ENCODE peak calls at places on chromosome 19, in six cellular contexts. K, W, V, Z, P and Q are unnamed samples.

GRCh38 chr19:10566658-10567410 is 1.0 kb upstream of the KRI1 start:
- DNase-seq in K (peak), W (no peak), V (peak), Z (no peak), P (no peak), Q (no peak)

GRCh38 chr19:40461669-40462221 is 3.8 kb downstream of the BLVRB start:
- DNase-seq in K (peak), W (no peak), V (peak), Z (no peak), P (no peak), Q (no peak)

GRCh38 chr19:46131485-46132143 is 7.1 kb upstream of the IGFL3 start:
- DNase-seq in K (no peak), W (no peak), V (no peak), Z (no peak), P (no peak), Q (no peak)

GRCh38 chr19:49151339-49152217 is 3.6 kb downstream of the HRC start:
- DNase-seq in K (peak), W (no peak), V (peak), Z (peak), P (peak), Q (peak)

GRCh38 chr19:15126511-15126910 is 19.3 kb downstream of the SYDE1 start:
- DNase-seq in K (no peak), W (no peak), V (no peak), Z (no peak), P (no peak), Q (no peak)

GRCh38 chr19:5953034-5953589 is 24.8 kb downstream of the RANBP3 start:
- DNase-seq in K (no peak), W (no peak), V (no peak), Z (no peak), P (no peak), Q (no peak)

GRCh38 chr19:1451916-1452801 is 2.2 kb downstream of the APC2 start:
- DNase-seq in K (no peak), W (no peak), V (no peak), Z (no peak), P (no peak), Q (no peak)

GRCh38 chr19:6610934-6611370 is 20.0 kb upstream of the CD70 start:
- DNase-seq in K (no peak), W (no peak), V (no peak), Z (no peak), P (no peak), Q (no peak)

GRCh38 chr19:45354443-45354842 is 13.9 kb downstream of the KLC3 start:
- DNase-seq in K (no peak), W (no peak), V (no peak), Z (no peak), P (no peak), Q (no peak)